ENCODE peak calls at places on chromosomes 12 and 14, in seven cellular contexts. V, Y, U, Q, G, H and B are unnamed samples.

GRCh38 chr14:105147701-105148603 is 20.6 kb downstream of the JAG2 start:
- DNase-seq in Y (no peak), V (no peak), G (no peak), H (no peak), U (no peak), Q (no peak), B (no peak)

GRCh38 chr14:26709019-26709418 is 111.2 kb upstream of the NOVA1 start:
- DNase-seq in U (no peak), G (no peak), V (no peak), Q (no peak), H (no peak), Y (peak; percentile 17), B (no peak)

GRCh38 chr12:39620664-39621658 is 1.4 kb upstream of the ABCD2 start:
- DNase-seq in G (no peak), U (peak; percentile 65), H (no peak), Y (peak; percentile 5), Q (peak; percentile 48), V (no peak), B (peak; percentile 7)

GRCh38 chr12:103969391-103969790 is 3.7 kb downstream of the TDG start:
- DNase-seq in V (no peak), Y (no peak), G (no peak), H (no peak), U (no peak), Q (no peak), B (no peak)

GRCh38 chr14:48563465-48563864 is 888.1 kb upstream of the MDGA2 start:
- DNase-seq in Y (no peak), U (no peak), G (no peak), H (no peak), Q (no peak), V (no peak), B (no peak)

GRCh38 chr12:24960222-24960855 is 11.4 kb upstream of the BCAT1 start:
- DNase-seq in V (no peak), G (no peak), U (peak; percentile 65), H (no peak), Q (peak; percentile 42), Y (peak; percentile 68), B (peak; percentile 72)

GRCh38 chr12:131896080-131896810 is 1.8 kb downstream of the ULK1 start:
- DNase-seq in Q (peak; percentile 90), V (peak; percentile 26), U (peak; percentile 79), G (no peak), H (peak; percentile 100), Y (peak; percentile 94), B (peak; percentile 87)

GRCh38 chr14:96582641-96582980 is 80.4 kb downstream of the PAPOLA start:
- DNase-seq in G (no peak), V (no peak), Q (peak; percentile 17), H (no peak), U (no peak), Y (no peak), B (no peak)

GRCh38 chr12:102438823-102439205 is 41.5 kb downstream of the IGF1 start:
- DNase-seq in V (no peak), Y (no peak), H (no peak), G (no peak), U (no peak), Q (no peak), B (no peak)

GRCh38 chr14:102690509-102691286 is 86.6 kb upstream of the TRAF3 start:
- DNase-seq in U (no peak), G (no peak), H (peak; percentile 29), Y (no peak), Q (no peak), V (no peak), B (no peak)

GRCh38 chr12:55659486-55660385 is 23.0 kb downstream of the OR10P1 start:
- DNase-seq in U (no peak), H (no peak), Y (peak; percentile 28), Q (no peak), G (no peak), V (no peak), B (peak; percentile 65)

GRCh38 chr12:42588981-42589464 is 523 bp downstream of the PRICKLE1 start:
- DNase-seq in Y (peak; percentile 48), H (no peak), V (no peak), Q (peak; percentile 32), U (peak; percentile 14), G (no peak), B (peak; percentile 29)

GRCh38 chr12:89117448-89118034 is 234.8 kb downstream of the DUSP6 start:
- DNase-seq in G (no peak), Q (no peak), H (peak; percentile 23), V (no peak), Y (no peak), U (no peak), B (peak; percentile 52)

GRCh38 chr12:25249951-25250738 is 584 bp downstream of the KRAS start:
- DNase-seq in Q (peak; percentile 74), H (peak; percentile 47), V (peak; percentile 14), U (peak; percentile 64), G (peak; percentile 13), Y (no peak), B (peak; percentile 56)

GRCh38 chr14:23481992-23482813 is 12.7 kb downstream of the NGDN start:
- DNase-seq in Q (no peak), H (no peak), V (no peak), U (no peak), G (no peak), Y (no peak), B (no peak)

GRCh38 chr12:104702565-104703139 is 245.9 kb downstream of the CHST11 start:
- DNase-seq in U (no peak), V (no peak), G (no peak), H (no peak), Q (no peak), Y (no peak), B (no peak)

GRCh38 chr12:51874486-51874885 is 13.4 kb upstream of the ANKRD33 start:
- DNase-seq in U (no peak), V (no peak), Y (no peak), G (no peak), H (no peak), Q (no peak), B (no peak)

GRCh38 chr12:73902270-73902669 is 635.4 kb upstream of the ATXN7L3B start:
- DNase-seq in H (no peak), G (no peak), Y (no peak), Q (no peak), U (no peak), V (no peak), B (no peak)

GRCh38 chr12:7113389-7113871 is 4.4 kb upstream of the C1RL start:
- DNase-seq in Y (peak; percentile 63), G (peak; percentile 20), U (peak; percentile 53), Q (peak; percentile 77), V (no peak), H (no peak), B (peak; percentile 68)

GRCh38 chr12:132550830-132551229 is 59.6 kb downstream of the LRCOL1 start:
- DNase-seq in Q (no peak), Y (no peak), U (no peak), H (no peak), G (no peak), V (no peak), B (no peak)

GRCh38 chr12:1716911-1717310 is 26.0 kb downstream of the ADIPOR2 start:
- DNase-seq in Y (no peak), Q (no peak), H (no peak), V (no peak), U (no peak), G (no peak), B (no peak)

GRCh38 chr14:104436741-104437701 is 142.5 kb upstream of the C14orf180 start:
- DNase-seq in H (no peak), V (no peak), G (no peak), Y (no peak), Q (peak; percentile 35), U (no peak), B (no peak)

GRCh38 chr12:124399622-124400021 is 104.7 kb downstream of the RFLNA start:
- DNase-seq in U (peak; percentile 35), G (no peak), H (peak; percentile 63), Q (peak; percentile 79), Y (no peak), V (no peak), B (peak; percentile 56)

GRCh38 chr14:50835280-50835679 is 4.3 kb upstream of the NIN start:
- DNase-seq in V (no peak), G (no peak), Y (no peak), U (no peak), Q (peak; percentile 40), H (no peak), B (peak; percentile 13)

GRCh38 chr12:116370004-116370404 is 92.5 kb upstream of the MED13L start:
- DNase-seq in V (no peak), Q (no peak), U (no peak), G (no peak), H (no peak), Y (peak; percentile 55), B (no peak)

GRCh38 chr14:102805454-102805891 is 28.2 kb downstream of the TRAF3 start:
- DNase-seq in V (no peak), Q (no peak), H (no peak), Y (no peak), U (peak; percentile 69), G (no peak), B (no peak)

GRCh38 chr12:119479121-119479561 is 114.4 kb upstream of the TMEM233 start:
- DNase-seq in H (peak; percentile 13), V (no peak), U (no peak), Q (no peak), G (no peak), Y (no peak), B (no peak)

GRCh38 chr14:27006520-27006919 is 408.7 kb upstream of the NOVA1 start:
- DNase-seq in V (no peak), U (no peak), Q (no peak), Y (no peak), G (no peak), H (no peak), B (no peak)

GRCh38 chr12:115910057-115910456 is 367.4 kb downstream of the MED13L start:
- DNase-seq in H (no peak), G (no peak), U (no peak), Q (no peak), Y (no peak), V (no peak), B (peak; percentile 32)

GRCh38 chr12:115953450-115953849 is 324.0 kb downstream of the MED13L start:
- DNase-seq in H (no peak), V (no peak), G (no peak), U (no peak), Q (no peak), Y (no peak), B (no peak)

GRCh38 chr12:71430756-71431155 is 8.8 kb upstream of the LGR5 start:
- DNase-seq in H (no peak), G (no peak), Y (no peak), U (no peak), V (no peak), Q (no peak), B (no peak)

GRCh38 chr14:55448146-55448614 is 7.8 kb upstream of the TBPL2 start:
- DNase-seq in G (no peak), U (peak; percentile 29), H (no peak), Y (peak; percentile 86), Q (no peak), V (no peak), B (peak; percentile 32)

GRCh38 chr14:64444984-64445845 is 20.1 kb upstream of the AKAP5 start:
- DNase-seq in Q (peak; percentile 84), Y (peak; percentile 58), V (peak; percentile 6), H (no peak), U (peak; percentile 68), G (no peak), B (peak; percentile 65)

GRCh38 chr14:54451178-54451601 is 10.0 kb upstream of the CNIH1 start:
- DNase-seq in H (no peak), G (no peak), V (no peak), Q (no peak), U (no peak), Y (no peak), B (peak; percentile 15)